ENCODE peak calls at places on chromosome 14, in nine cellular contexts. K is neural progenitor cell, M is OCI-LY7, V is GM23338, B is HCT116, E is hepatocyte, U is GM23248, T is SK-N-SH, Y is MM.1S. Q is an unnamed sample.

GRCh38 chr14:56310643-56311042 is 192.4 kb downstream of the PELI2 start:
- DNase-seq in K (no peak), M (no peak), V (no peak), B (no peak), E (no peak), U (no peak), T (no peak), Y (no peak), Q (no peak)

GRCh38 chr14:76056128-76056527 is 70.6 kb downstream of the IFT43 start:
- DNase-seq in K (no peak), M (peak), V (peak), B (no peak), E (no peak), U (peak), T (no peak), Y (no peak), Q (peak)

GRCh38 chr14:36513451-36514277 is 6.4 kb downstream of the NKX2-1 start:
- DNase-seq in K (peak), M (no peak), V (peak), B (no peak), E (no peak), U (no peak), T (peak), Y (no peak), Q (no peak)

GRCh38 chr14:71452987-71453386 is 479.2 kb upstream of the RGS6 start:
- DNase-seq in K (no peak), M (no peak), V (no peak), B (no peak), E (no peak), U (peak), T (no peak), Y (no peak), Q (no peak)

GRCh38 chr14:37695836-37696235 is 100.4 kb downstream of the TTC6 start:
- DNase-seq in K (no peak), M (no peak), V (no peak), B (no peak), E (no peak), U (peak), T (no peak), Y (no peak), Q (no peak)

GRCh38 chr14:105026033-105026785 is 5.3 kb upstream of the CDCA4 start:
- DNase-seq in K (no peak), M (no peak), V (no peak), B (no peak), E (no peak), U (peak), T (no peak), Y (no peak), Q (peak)

GRCh38 chr14:32847867-32848266 is 90.8 kb upstream of the NPAS3 start:
- DNase-seq in K (no peak), M (no peak), V (no peak), B (no peak), E (no peak), U (no peak), T (no peak), Y (no peak), Q (no peak)

GRCh38 chr14:32608880-32609279 is 279.8 kb downstream of the AKAP6 start:
- DNase-seq in K (peak), M (no peak), V (no peak), B (no peak), E (no peak), U (peak), T (no peak), Y (no peak), Q (peak)

GRCh38 chr14:74913986-74914573 is 9.0 kb downstream of the RPS6KL1 start:
- DNase-seq in K (peak), M (peak), V (peak), B (peak), E (peak), U (peak), T (peak), Y (no peak), Q (peak)

GRCh38 chr14:105013150-105013787 is 7.6 kb downstream of the CDCA4 start:
- DNase-seq in K (no peak), M (peak), V (no peak), B (no peak), E (no peak), U (peak), T (peak), Y (no peak), Q (no peak)

GRCh38 chr14:59186316-59186715 is 2.2 kb upstream of the DAAM1 start:
- DNase-seq in K (no peak), M (no peak), V (no peak), B (no peak), E (no peak), U (no peak), T (no peak), Y (no peak), Q (no peak)

GRCh38 chr14:53093206-53093605 is 59.9 kb downstream of the DDHD1 start:
- DNase-seq in K (no peak), M (no peak), V (no peak), B (no peak), E (no peak), U (peak), T (no peak), Y (no peak), Q (no peak)

GRCh38 chr14:89618309-89618708 is 201.3 kb upstream of the FOXN3 start:
- DNase-seq in K (no peak), M (peak), V (no peak), B (no peak), E (peak), U (peak), T (peak), Y (peak), Q (peak)

GRCh38 chr14:77372304-77372841 is 4.5 kb downstream of the TMED8 start:
- DNase-seq in K (peak), M (peak), V (no peak), B (no peak), E (no peak), U (peak), T (no peak), Y (no peak), Q (peak)

GRCh38 chr14:81936348-81936747 is 402.7 kb upstream of the SEL1L start:
- DNase-seq in K (no peak), M (no peak), V (no peak), B (no peak), E (no peak), U (no peak), T (no peak), Y (no peak), Q (no peak)

GRCh38 chr14:43522191-43522590 is 984.9 kb downstream of the FSCB start:
- DNase-seq in K (no peak), M (no peak), V (no peak), B (no peak), E (no peak), U (no peak), T (no peak), Y (no peak), Q (no peak)

GRCh38 chr14:62029569-62029924 is 267.3 kb downstream of the SNAPC1 start:
- DNase-seq in K (no peak), M (no peak), V (no peak), B (no peak), E (no peak), U (no peak), T (no peak), Y (no peak), Q (no peak)

GRCh38 chr14:105419305-105420091 is at the start of gene MTA1:
- DNase-seq in K (peak), M (peak), V (peak), B (no peak), E (peak), U (peak), T (peak), Y (no peak), Q (peak)

GRCh38 chr14:26808407-26808806 is 210.6 kb upstream of the NOVA1 start:
- DNase-seq in K (no peak), M (no peak), V (no peak), B (no peak), E (no peak), U (peak), T (no peak), Y (no peak), Q (peak)

GRCh38 chr14:29584992-29585391 is 342.7 kb downstream of the PRKD1 start:
- DNase-seq in K (peak), M (no peak), V (peak), B (no peak), E (peak), U (peak), T (no peak), Y (no peak), Q (peak)

GRCh38 chr14:105421723-105422615 is 2.3 kb downstream of the MTA1 start:
- DNase-seq in K (no peak), M (no peak), V (no peak), B (no peak), E (no peak), U (no peak), T (peak), Y (no peak), Q (no peak)

GRCh38 chr14:86934196-86934595 is 1058.8 kb downstream of the GALC start:
- DNase-seq in K (no peak), M (no peak), V (no peak), B (no peak), E (no peak), U (no peak), T (no peak), Y (no peak), Q (no peak)

DNA sequence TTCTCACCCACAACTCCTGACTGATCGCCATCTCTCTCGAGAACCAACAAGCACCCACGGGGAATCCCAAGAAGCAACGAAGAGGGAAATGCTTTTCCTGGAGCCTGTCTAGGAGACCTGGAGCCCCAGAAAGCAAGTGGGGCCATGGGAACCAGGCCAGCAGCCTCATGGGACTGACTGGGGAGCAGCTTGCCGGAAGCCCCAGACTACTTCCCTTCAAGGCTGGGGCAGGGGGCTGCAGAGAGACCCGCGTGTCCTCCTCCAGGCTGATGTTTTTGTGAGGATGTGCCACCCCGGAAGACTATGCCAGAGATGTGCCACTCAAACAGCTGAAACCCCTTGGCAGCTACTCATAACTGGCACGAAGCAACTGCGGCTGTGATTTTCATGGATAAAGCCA is 83.8 kb downstream of the ACTN1 start:
- DNase-seq in K (no peak), M (no peak), V (no peak), B (no peak), E (no peak), U (no peak), T (no peak), Y (no peak), Q (no peak)
- H3K27ac ChIP-seq in K (no peak), M (no peak), V (no peak), B (no peak), E (no peak), U (peak), T (no peak), Y (no peak), Q (no peak)

GRCh38 chr14:103091041-103091882 is 3.3 kb upstream of the EXOC3L4 start:
- DNase-seq in K (peak), M (peak), V (peak), B (no peak), E (peak), U (peak), T (peak), Y (peak), Q (peak)
- H3K4me2 ChIP-seq in K (peak), M (peak), V (peak), B (peak), E (peak), U (peak), T (peak), Y (peak), Q (peak)

GRCh38 chr14:50059773-50060629 is 56.4 kb downstream of the VCPKMT start:
- DNase-seq in K (no peak), M (no peak), V (no peak), B (no peak), E (no peak), U (no peak), T (no peak), Y (no peak), Q (no peak)
- TF ChIP-seq EZH2phosphoT487 in K (no peak), M (no peak), V (no peak), B (no peak), E (no peak), U (no peak), T (no peak), Y (no peak), Q (no peak)

GRCh38 chr14:49934638-49935037 is 41.8 kb downstream of the ARF6 start:
- DNase-seq in K (no peak), M (no peak), V (no peak), B (no peak), E (no peak), U (no peak), T (no peak), Y (peak), Q (no peak)
- H3K27ac ChIP-seq in K (no peak), M (no peak), V (no peak), B (no peak), E (no peak), U (no peak), T (no peak), Y (no peak), Q (no peak)

GRCh38 chr14:34971801-34972200 is 11.0 kb upstream of the SRP54 start:
- DNase-seq in K (no peak), M (no peak), V (no peak), B (no peak), E (no peak), U (no peak), T (no peak), Y (no peak), Q (no peak)
- H3K4me2 ChIP-seq in K (no peak), M (no peak), V (no peak), B (no peak), E (no peak), U (peak), T (no peak), Y (no peak), Q (no peak)

GRCh38 chr14:103231376-103232019 is 102.5 kb upstream of the EIF5 start:
- DNase-seq in K (no peak), M (no peak), V (no peak), B (no peak), E (no peak), U (no peak), T (peak), Y (no peak), Q (no peak)
- TF ChIP-seq EZH2phosphoT487 in K (no peak), M (no peak), V (no peak), B (no peak), E (no peak), U (no peak), T (no peak), Y (no peak), Q (no peak)

DNA sequence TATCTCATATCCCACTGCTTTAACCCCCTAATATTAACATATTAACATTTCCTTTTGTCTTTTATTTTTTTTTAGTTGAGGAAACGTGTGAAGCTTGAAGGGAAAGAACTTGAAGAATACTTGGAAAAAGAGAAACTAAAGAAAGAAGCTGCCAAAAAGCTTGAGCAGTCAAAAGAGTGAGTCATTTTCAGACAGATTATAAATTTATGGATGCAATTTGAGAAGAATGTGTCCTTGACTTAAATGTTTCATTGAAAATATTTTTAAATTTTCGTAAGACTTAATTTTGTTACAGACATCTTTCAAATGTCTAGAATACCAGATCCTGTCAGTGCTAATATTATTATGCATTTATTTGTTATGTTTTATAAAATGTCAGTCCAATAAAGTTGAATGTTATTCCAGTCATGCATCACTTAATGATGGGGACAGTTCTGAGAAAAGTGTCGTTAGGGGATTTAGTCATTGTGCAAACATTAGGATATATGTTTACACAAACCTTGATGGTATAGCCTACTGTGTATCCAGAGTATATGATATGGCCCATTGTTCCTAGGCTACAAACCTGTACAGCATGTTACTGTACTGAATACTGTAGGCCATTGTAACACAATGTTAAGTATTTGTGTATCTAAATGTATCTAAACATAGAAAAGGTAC is 32.6 kb downstream of the CPSF2 start:
- DNase-seq in K (no peak), M (no peak), V (no peak), B (no peak), E (no peak), U (peak), T (no peak), Y (no peak), Q (peak)
- H3K27ac ChIP-seq in K (no peak), M (no peak), V (no peak), B (no peak), E (no peak), U (peak), T (no peak), Y (no peak), Q (peak)

DNA sequence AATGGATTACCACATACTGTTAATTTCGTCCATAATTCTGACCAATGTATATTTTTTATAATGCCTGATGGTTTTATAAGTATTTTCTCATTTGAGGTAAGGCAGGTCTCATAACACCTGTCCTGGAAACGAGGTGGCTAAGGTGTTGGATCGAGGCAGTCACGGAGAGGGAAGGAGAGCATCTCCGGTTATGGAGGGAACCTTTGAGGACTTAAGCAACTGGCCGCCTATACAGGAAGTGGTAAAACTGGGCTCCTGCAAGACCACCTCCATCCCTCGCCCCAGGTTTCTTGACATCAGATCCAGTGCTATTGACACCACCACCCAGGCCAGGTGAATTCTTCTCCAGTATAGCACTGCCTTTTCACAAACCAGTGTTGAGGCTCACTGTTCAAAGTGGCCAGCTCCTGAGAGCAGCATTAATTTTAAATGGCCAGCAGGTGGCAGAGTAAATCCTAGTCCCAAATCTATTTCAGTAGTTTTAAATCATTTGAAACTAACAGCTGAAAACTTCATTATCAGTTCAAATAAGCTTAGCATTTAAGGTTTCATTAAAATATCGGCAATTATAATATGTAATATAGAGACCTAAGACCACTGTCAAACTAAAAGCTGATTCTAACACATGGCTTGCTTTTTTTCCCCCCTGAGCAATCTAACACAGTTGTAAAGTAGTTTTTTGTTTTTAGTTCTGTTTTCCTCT is 100.8 kb downstream of the PPM1A start:
- DNase-seq in K (peak), M (peak), V (peak), B (peak), E (peak), U (peak), T (peak), Y (peak), Q (peak)
- H3K4me2 ChIP-seq in K (peak), M (peak), V (peak), B (no peak), E (peak), U (peak), T (no peak), Y (peak), Q (peak)

GRCh38 chr14:99156814-99157213 is 115.2 kb downstream of the BCL11B start:
- DNase-seq in K (no peak), M (no peak), V (no peak), B (no peak), E (no peak), U (no peak), T (no peak), Y (no peak), Q (no peak)
- TF ChIP-seq EZH2phosphoT487 in K (no peak), M (no peak), V (no peak), B (no peak), E (no peak), U (no peak), T (no peak), Y (no peak), Q (no peak)

Q was measured in PC-3.